ENCODE peak calls at places on chromosome 18, in nine cellular contexts. I is breast epithelium, Q is HepG2, V is K562, N is sigmoid colon, O is esophagus muscularis mucosa, F is endothelial cell of umbilical vein, P is HCT116, G is SK-N-SH. J is an unnamed sample.
A peak's percentile ranks its signal among the peaks of the same experiment; 100 is the strongest.

GRCh38 chr18:10403675-10404074 is 50.8 kb upstream of the APCDD1 start:
- DNase-seq in F (no peak), N (no peak), Q (no peak), P (no peak), V (no peak), I (no peak), G (no peak), O (no peak), J (no peak)

GRCh38 chr18:48111547-48111946 is 181.1 kb upstream of the SMAD2 start:
- DNase-seq in F (no peak), V (no peak), G (no peak), O (no peak), P (no peak), Q (no peak), N (no peak), I (no peak), J (no peak)

GRCh38 chr18:49008156-49008555 is 57.4 kb upstream of the SMAD7 start:
- DNase-seq in O (no peak), N (no peak), Q (no peak), I (no peak), P (no peak), G (no peak), F (no peak), V (no peak), J (no peak)

GRCh38 chr18:79578396-79579260 is 101.0 kb upstream of the CTDP1 start:
- DNase-seq in Q (no peak), I (no peak), V (no peak), N (peak; percentile 50), P (no peak), F (no peak), O (no peak), G (no peak), J (no peak)

GRCh38 chr18:44130365-44130942 is 550.2 kb upstream of the SETBP1 start:
- DNase-seq in I (no peak), F (peak; percentile 69), V (peak; percentile 3), O (no peak), N (no peak), Q (peak; percentile 10), G (peak; percentile 59), P (no peak), J (no peak)

GRCh38 chr18:54881229-54881753 is 53.0 kb downstream of the RAB27B start:
- DNase-seq in F (no peak), O (no peak), V (no peak), G (no peak), Q (no peak), I (no peak), P (no peak), N (no peak), J (no peak)

GRCh38 chr18:48838921-48839818 is 111.6 kb downstream of the SMAD7 start:
- DNase-seq in F (no peak), G (no peak), I (no peak), V (no peak), P (no peak), N (no peak), O (no peak), Q (no peak), J (no peak)

GRCh38 chr18:27942706-27943105 is 234.2 kb downstream of the CDH2 start:
- DNase-seq in P (no peak), I (no peak), F (no peak), G (no peak), N (no peak), Q (no peak), O (no peak), V (no peak), J (no peak)

GRCh38 chr18:44701227-44701626 is 20.5 kb downstream of the SETBP1 start:
- DNase-seq in O (no peak), P (no peak), N (peak; percentile 73), V (no peak), F (no peak), I (no peak), Q (no peak), G (no peak), J (no peak)

GRCh38 chr18:63037491-63037890 is 282.1 kb downstream of the BCL2 start:
- DNase-seq in N (no peak), P (no peak), F (no peak), Q (no peak), O (no peak), I (no peak), G (no peak), V (no peak), J (no peak)

GRCh38 chr18:3950668-3951413 is 500.9 kb downstream of the TGIF1 start:
- DNase-seq in Q (no peak), V (no peak), F (no peak), G (no peak), I (no peak), O (no peak), P (no peak), N (no peak), J (no peak)

GRCh38 chr18:48786621-48787522 is 163.9 kb downstream of the SMAD7 start:
- DNase-seq in Q (no peak), I (no peak), F (no peak), O (no peak), G (no peak), N (peak; percentile 61), V (no peak), P (no peak), J (no peak)

GRCh38 chr18:36717422-36718110 is 111.2 kb downstream of the TPGS2 start:
- DNase-seq in Q (no peak), G (no peak), P (no peak), V (no peak), I (no peak), O (no peak), F (no peak), N (no peak), J (no peak)

GRCh38 chr18:52244658-52245057 is 95.3 kb upstream of the DCC start:
- DNase-seq in V (no peak), G (no peak), P (no peak), O (no peak), Q (no peak), I (no peak), N (no peak), F (no peak), J (no peak)

GRCh38 chr18:74288730-74289129 is 3.0 kb downstream of the CYB5A start:
- DNase-seq in F (no peak), O (peak; percentile 87), V (no peak), N (peak; percentile 74), G (no peak), Q (peak; percentile 32), I (no peak), P (no peak), J (no peak)

GRCh38 chr18:51668101-51668500 is 470.6 kb upstream of the MEX3C start:
- DNase-seq in G (peak; percentile 65), F (peak; percentile 2), I (no peak), N (no peak), O (no peak), P (peak; percentile 8), Q (peak; percentile 41), V (peak; percentile 20), J (peak; percentile 15)

GRCh38 chr18:34999734-35000397 is 41.3 kb upstream of the MAPRE2 start:
- DNase-seq in G (no peak), N (no peak), P (no peak), I (no peak), O (no peak), Q (no peak), F (no peak), V (no peak), J (no peak)

GRCh38 chr18:686339-687111 is 25.9 kb downstream of the ENOSF1 start:
- DNase-seq in F (no peak), P (no peak), I (no peak), G (no peak), O (no peak), V (no peak), Q (no peak), N (no peak), J (no peak)

GRCh38 chr18:49944681-49945080 is 131.3 kb upstream of the ACAA2 start:
- DNase-seq in O (no peak), G (no peak), F (no peak), V (peak; percentile 5), Q (no peak), N (peak; percentile 69), P (no peak), I (no peak), J (no peak)

GRCh38 chr18:11470941-11471340 is 138.5 kb upstream of the SLC35G4 start:
- DNase-seq in Q (no peak), N (no peak), V (no peak), O (no peak), G (no peak), P (no peak), F (no peak), I (no peak), J (no peak)

GRCh38 chr18:73220639-73221038 is 352.9 kb upstream of the NETO1 start:
- DNase-seq in I (no peak), G (no peak), Q (no peak), P (no peak), N (no peak), V (no peak), F (no peak), O (no peak), J (no peak)
- H3K9me3 ChIP-seq in I (peaks cover 41% of the 10 kb centered on the region), G (no peaks in the 10 kb centered on the region), Q (peaks cover 56% of the 10 kb centered on the region), P (peaks cover 16% of the 10 kb centered on the region), N (peaks cover 7% of the 10 kb centered on the region), V (peaks cover 5% of the 10 kb centered on the region), F (peaks cover 9% of the 10 kb centered on the region), O (no peaks in the 10 kb centered on the region), J (no peaks in the 10 kb centered on the region)

DNA sequence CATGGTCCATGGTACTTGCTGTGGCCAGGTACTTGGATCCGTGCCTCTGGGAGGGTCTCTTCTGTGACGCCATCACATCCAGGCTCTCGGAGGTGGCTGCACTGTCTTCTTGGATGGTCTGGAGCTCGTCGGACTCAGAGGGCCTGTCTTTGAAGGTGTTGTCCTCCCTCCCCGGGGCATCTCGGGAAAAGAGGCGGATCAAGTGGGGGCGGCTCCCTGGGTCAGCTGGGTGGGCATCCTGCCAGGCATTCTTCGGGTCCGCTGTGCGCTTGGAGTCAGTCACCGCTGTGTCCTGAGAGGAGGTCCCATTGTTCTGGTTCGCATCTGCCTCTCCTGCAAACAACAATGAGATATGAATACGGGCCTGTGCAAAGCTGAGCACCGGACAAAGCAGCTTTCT is 115.6 kb downstream of the MBP start:
- DNase-seq in Q (no peak), N (no peak), V (no peak), F (no peak), I (no peak), P (no peak), G (no peak), O (no peak), J (no peak)
- H3K36me3 ChIP-seq in Q (no peaks in the 10 kb centered on the region), N (no peaks in the 10 kb centered on the region), V (no peaks in the 10 kb centered on the region), F (no peaks in the 10 kb centered on the region), I (no peaks in the 10 kb centered on the region), P (peaks cover 13% of the 10 kb centered on the region), G (no peaks in the 10 kb centered on the region), O (peaks cover 8% of the 10 kb centered on the region), J (no peaks in the 10 kb centered on the region)

GRCh38 chr18:21004721-21005120 is 106.9 kb downstream of the ROCK1 start:
- DNase-seq in I (no peak), N (no peak), Q (no peak), P (no peak), G (no peak), V (no peak), O (no peak), F (peak; percentile 42), J (no peak)
- TF ChIP-seq POLR2AphosphoS5 in I (peak; percentile 60), N (peak; percentile 43), Q (no peak), P (no peak), G (no peak), V (no peak), O (peak; percentile 53), F (no peak), J (no peak)

DNA sequence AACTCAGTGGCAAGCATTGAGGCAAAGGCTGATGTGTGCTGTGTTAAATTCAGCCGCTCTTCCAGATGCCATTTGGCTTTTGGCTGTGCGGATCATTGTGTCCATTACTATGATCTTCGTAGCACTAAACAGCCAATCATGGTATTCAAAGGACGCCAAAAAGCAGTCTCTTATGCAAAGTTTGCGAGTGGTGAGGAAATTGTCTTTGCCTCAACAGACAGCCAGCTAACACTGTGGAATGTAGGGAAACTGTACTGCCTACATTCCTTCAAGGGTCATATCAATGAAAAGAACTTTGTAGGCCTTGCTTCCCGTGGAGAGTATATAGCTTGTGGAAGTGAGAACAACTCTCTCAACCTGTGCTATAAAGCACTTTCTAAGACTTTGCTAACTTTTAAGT is 195.5 kb upstream of the RAB12 start:
- DNase-seq in V (no peak), F (no peak), G (no peak), I (no peak), Q (no peak), N (no peak), P (no peak), O (no peak), J (no peak)
- H3K9me3 ChIP-seq in V (no peaks in the 10 kb centered on the region), F (no peaks in the 10 kb centered on the region), G (peaks cover 4% of the 10 kb centered on the region), I (peaks cover 48% of the 10 kb centered on the region), Q (peaks cover 15% of the 10 kb centered on the region), N (no peaks in the 10 kb centered on the region), P (peaks cover 7% of the 10 kb centered on the region), O (no peaks in the 10 kb centered on the region), J (peaks cover 4% of the 10 kb centered on the region)

J was measured in Panc1.